ENCODE peak calls at places on chromosomes 6 and 20, in six cellular contexts. S, U, D, X, F and K are unnamed samples.
A peak's percentile ranks its signal among the peaks of the same experiment; 100 is the strongest.

GRCh38 chr20:43748274-43748673 is 21.5 kb upstream of the GTSF1L start:
- DNase-seq in X (no peak), U (no peak), F (no peak), D (no peak), S (no peak), K (no peak)

GRCh38 chr20:20606881-20607280 is 105.6 kb downstream of the RALGAPA2 start:
- DNase-seq in D (no peak), F (no peak), S (no peak), X (no peak), U (no peak), K (no peak)

GRCh38 chr20:57280221-57280620 is 13.8 kb upstream of the BMP7 start:
- DNase-seq in S (no peak), D (no peak), F (no peak), U (no peak), X (no peak), K (no peak)

GRCh38 chr20:32877507-32877906 is 18.8 kb downstream of the EFCAB8 start:
- DNase-seq in S (no peak), U (no peak), F (no peak), D (no peak), X (no peak), K (no peak)

GRCh38 chr20:17593902-17594301 is 24.0 kb downstream of the DSTN start:
- DNase-seq in X (no peak), S (no peak), U (no peak), D (no peak), F (no peak), K (no peak)

GRCh38 chr6:170292778-170293164 is 1.9 kb upstream of the DLL1 start:
- DNase-seq in F (no peak), S (peak; percentile 38), X (peak; percentile 40), U (peak; percentile 32), D (no peak), K (no peak)

GRCh38 chr6:170080828-170081368 is 210.0 kb downstream of the DLL1 start:
- DNase-seq in F (no peak), S (no peak), D (no peak), U (no peak), X (no peak), K (peak; percentile 36)

GRCh38 chr20:37990571-37991151 is 42.6 kb downstream of the TTI1 start:
- DNase-seq in X (peak; percentile 42), D (peak; percentile 40), S (peak; percentile 15), F (peak; percentile 84), U (no peak), K (no peak)

GRCh38 chr6:92541457-92542060 is 877.8 kb downstream of the EPHA7 start:
- DNase-seq in D (no peak), U (no peak), S (no peak), F (no peak), X (no peak), K (no peak)

GRCh38 chr6:70073637-70074036 is 207.3 kb downstream of the COL19A1 start:
- DNase-seq in S (no peak), D (no peak), U (no peak), F (no peak), X (no peak), K (no peak)

GRCh38 chr20:37922016-37922415 is 19.1 kb downstream of the VSTM2L start:
- DNase-seq in D (no peak), F (peak; percentile 85), U (no peak), X (no peak), S (no peak), K (no peak)

GRCh38 chr20:43520074-43520473 is 12.6 kb downstream of the L3MBTL1 start:
- DNase-seq in S (no peak), X (no peak), D (no peak), F (no peak), U (no peak), K (no peak)

GRCh38 chr6:43395822-43396221 is 26.4 kb upstream of the ZNF318 start:
- DNase-seq in S (no peak), X (no peak), U (no peak), D (no peak), F (no peak), K (no peak)

GRCh38 chr20:45080867-45081616 is 19.9 kb downstream of the KCNS1 start:
- DNase-seq in F (no peak), S (no peak), U (peak; percentile 15), D (peak; percentile 63), X (peak; percentile 13), K (no peak)

GRCh38 chr6:104472245-104472644 is 387.5 kb downstream of the HACE1 start:
- DNase-seq in D (no peak), U (no peak), S (no peak), X (no peak), F (no peak), K (no peak)

GRCh38 chr6:21836292-21836691 is 242.7 kb downstream of the SOX4 start:
- DNase-seq in X (no peak), S (no peak), U (no peak), F (no peak), D (no peak), K (no peak)

GRCh38 chr6:141598487-141598886 is 534.2 kb upstream of the GJE1 start:
- DNase-seq in X (no peak), D (no peak), F (no peak), S (no peak), U (no peak), K (no peak)

GRCh38 chr6:63352587-63353281 is 33.0 kb upstream of the LGSN start:
- DNase-seq in U (peak; percentile 36), F (peak; percentile 88), D (peak; percentile 80), S (no peak), X (no peak), K (no peak)

GRCh38 chr6:151959086-151959485 is 151.6 kb downstream of the ESR1 start:
- DNase-seq in S (no peak), X (no peak), D (no peak), F (no peak), U (no peak), K (no peak)

GRCh38 chr6:163296835-163297519 is 117.5 kb upstream of the QKI start:
- DNase-seq in S (no peak), X (no peak), U (no peak), D (no peak), F (no peak), K (no peak)

GRCh38 chr6:36383608-36384007 is 3.9 kb downstream of the ETV7 start:
- DNase-seq in X (no peak), U (no peak), D (no peak), F (no peak), S (peak; percentile 30), K (no peak)

GRCh38 chr6:136251394-136251793 is 1.3 kb upstream of the MTFR2 start:
- DNase-seq in D (no peak), U (no peak), X (peak; percentile 64), F (no peak), S (no peak), K (no peak)

GRCh38 chr6:16759181-16759645 is 2.0 kb downstream of the ATXN1 start:
- DNase-seq in U (no peak), X (no peak), D (no peak), S (no peak), F (no peak), K (no peak)

GRCh38 chr6:19781269-19781668 is 55.9 kb upstream of the ID4 start:
- DNase-seq in D (peak; percentile 59), X (no peak), S (no peak), F (no peak), U (no peak), K (no peak)

GRCh38 chr20:1618954-1619550 is 757 bp downstream of the SIRPB1 start:
- DNase-seq in F (no peak), U (no peak), D (peak; percentile 0), X (no peak), S (no peak), K (no peak)

GRCh38 chr20:57526885-57527566 is 2.1 kb upstream of the CTCFL start:
- DNase-seq in X (peak; percentile 12), U (no peak), S (no peak), D (no peak), F (no peak), K (no peak)

GRCh38 chr6:135995160-135995898 is 143.8 kb downstream of the PDE7B start:
- DNase-seq in U (no peak), S (no peak), X (no peak), D (no peak), F (no peak), K (no peak)

GRCh38 chr6:42962502-42963178 is 2.1 kb downstream of the GNMT start:
- DNase-seq in D (no peak), U (no peak), X (no peak), F (no peak), S (no peak), K (no peak)

DNA sequence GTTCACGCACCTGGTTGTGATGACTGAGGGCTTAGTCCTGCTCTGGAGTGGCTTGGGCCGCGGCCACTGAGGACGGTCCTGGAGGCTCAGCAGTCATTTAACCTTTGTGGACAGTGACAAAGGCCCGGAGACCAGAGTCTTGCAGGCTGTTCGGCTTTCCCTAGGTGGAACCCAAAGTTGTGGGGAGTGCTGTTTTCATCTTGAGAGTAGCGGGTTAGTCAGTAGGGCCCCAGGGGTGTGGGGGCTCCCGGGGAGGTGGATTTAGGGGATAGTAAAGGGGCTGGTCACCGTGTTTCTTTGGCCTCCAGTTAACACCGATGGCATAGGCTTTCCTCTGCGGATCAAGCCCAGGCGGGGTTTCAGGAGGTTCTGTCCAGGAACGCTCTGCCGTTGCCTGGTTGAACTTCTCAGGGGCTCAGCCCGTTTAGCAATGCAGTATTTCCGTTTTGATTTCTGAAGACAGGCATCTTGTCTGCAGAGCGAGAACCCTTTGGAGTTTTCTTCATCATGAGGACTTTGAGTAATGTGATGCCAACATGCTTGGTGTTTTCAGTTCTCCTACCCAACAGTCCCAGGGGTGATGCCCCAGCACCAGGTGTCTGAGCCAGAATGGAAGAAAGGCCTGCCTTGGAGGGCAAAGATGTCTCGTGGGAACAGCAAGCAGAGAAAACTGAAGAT is 31.8 kb downstream of the ZNF831 start:
- DNase-seq in X (no peak), F (no peak), D (no peak), S (no peak), U (no peak), K (no peak)
- TF ChIP-seq CEBPB in X (no peak), F (no peak), D (no peak), S (no peak), U (no peak), K (no peak)

GRCh38 chr6:133165235-133165634 is 75.9 kb upstream of the EYA4 start:
- DNase-seq in S (no peak), F (no peak), U (no peak), D (no peak), X (no peak), K (no peak)
- TF ChIP-seq MAX in S (no peak), F (no peak), U (no peak), D (no peak), X (no peak), K (no peak)

GRCh38 chr6:127893541-127893940 is 7.3 kb downstream of the THEMIS start:
- DNase-seq in D (no peak), U (no peak), F (no peak), S (no peak), X (no peak), K (no peak)
- H3K4me3 ChIP-seq in D (no peak overlapping the region), U (no peak overlapping the region), F (no peak overlapping the region), S (no peak overlapping the region), X (no peak overlapping the region), K (no peak overlapping the region)

GRCh38 chr6:144384427-144384826 is 99.3 kb downstream of the UTRN start:
- DNase-seq in D (no peak), X (peak; percentile 14), U (no peak), F (no peak), S (no peak), K (no peak)

GRCh38 chr6:144378437-144378836 is 93.3 kb downstream of the UTRN start:
- DNase-seq in S (no peak), F (no peak), U (no peak), D (no peak), X (no peak), K (no peak)

GRCh38 chr6:144377586-144377985 is 92.5 kb downstream of the UTRN start:
- DNase-seq in X (no peak), F (no peak), D (no peak), S (no peak), U (no peak), K (no peak)

GRCh38 chr6:144383336-144383735 is 98.2 kb downstream of the UTRN start:
- DNase-seq in X (no peak), U (no peak), F (no peak), D (no peak), S (no peak), K (no peak)

GRCh38 chr6:144379356-144379755 is 94.2 kb downstream of the UTRN start:
- DNase-seq in S (no peak), F (no peak), X (no peak), D (no peak), U (no peak), K (no peak)
- TF ChIP-seq CEBPB in S (no peak), F (no peak), X (no peak), D (no peak), U (no peak), K (no peak)